ENCODE peak calls at places on chromosomes 1 and 21, in six cellular contexts. U is A549, G is HepG2, T is endothelial cell of umbilical vein, P is GM12878, Y is K562. O is an unnamed sample.

GRCh38 chr21:45108808-45109800 is 34.7 kb downstream of the ADARB1 start:
- DNase-seq in U (no peak), G (no peak), T (peak), P (no peak), Y (no peak), O (no peak)

GRCh38 chr1:28196330-28196729 is 19.8 kb upstream of the PTAFR start:
- DNase-seq in U (no peak), G (no peak), T (no peak), P (no peak), Y (peak), O (no peak)

GRCh38 chr1:61287014-61287413 is 204.7 kb downstream of the NFIA start:
- DNase-seq in U (no peak), G (peak), T (no peak), P (no peak), Y (no peak), O (no peak)

GRCh38 chr21:31554511-31555022 is 104.9 kb upstream of the SOD1 start:
- DNase-seq in U (no peak), G (no peak), T (no peak), P (peak), Y (no peak), O (no peak)

GRCh38 chr1:153697191-153697872 is 18.8 kb downstream of the NPR1 start:
- DNase-seq in U (no peak), G (peak), T (peak), P (no peak), Y (peak), O (peak)

GRCh38 chr1:8040586-8040985 is 14.5 kb upstream of the ERRFI1 start:
- DNase-seq in U (peak), G (peak), T (peak), P (no peak), Y (peak), O (no peak)

GRCh38 chr1:172948457-172948856 is 102.3 kb downstream of the TNFSF18 start:
- DNase-seq in U (no peak), G (no peak), T (peak), P (no peak), Y (no peak), O (no peak)

GRCh38 chr1:235073331-235073967 is 55.2 kb downstream of the TOMM20 start:
- DNase-seq in U (peak), G (peak), T (no peak), P (no peak), Y (no peak), O (no peak)

GRCh38 chr1:20069932-20070331 is at the start of gene PLA2G5:
- DNase-seq in U (no peak), G (no peak), T (no peak), P (no peak), Y (no peak), O (no peak)

GRCh38 chr1:10211805-10212405 is 1.5 kb downstream of the KIF1B start:
- DNase-seq in U (peak), G (peak), T (no peak), P (no peak), Y (peak), O (no peak)

GRCh38 chr1:28115267-28115666 is 26.9 kb upstream of the EYA3 start:
- DNase-seq in U (no peak), G (no peak), T (no peak), P (peak), Y (no peak), O (peak)

GRCh38 chr1:152167835-152168534 is 9.0 kb upstream of the RPTN start:
- DNase-seq in U (no peak), G (peak), T (no peak), P (no peak), Y (no peak), O (peak)

GRCh38 chr1:59494145-59494824 is 197.4 kb downstream of the FGGY start:
- DNase-seq in U (no peak), G (no peak), T (no peak), P (no peak), Y (no peak), O (peak)

GRCh38 chr1:24737368-24738117 is 7.7 kb upstream of the CLIC4 start:
- DNase-seq in U (no peak), G (no peak), T (no peak), P (no peak), Y (no peak), O (no peak)

GRCh38 chr1:211420389-211420788 is 71.6 kb downstream of the RD3 start:
- DNase-seq in U (no peak), G (no peak), T (no peak), P (no peak), Y (peak), O (peak)

GRCh38 chr21:29299046-29299905 is 554 bp downstream of the BACH1 start:
- DNase-seq in U (peak), G (peak), T (peak), P (no peak), Y (peak), O (peak)
- TF ChIP-seq MYC in U (no peak), G (peak), T (no peak), P (no peak), Y (peak), O (no peak)

GRCh38 chr1:169809370-169810095 is 14.8 kb upstream of the METTL18 start:
- DNase-seq in U (peak), G (peak), T (peak), P (no peak), Y (peak), O (peak)
- TF ChIP-seq MYC in U (no peak), G (no peak), T (no peak), P (no peak), Y (no peak), O (no peak)

DNA sequence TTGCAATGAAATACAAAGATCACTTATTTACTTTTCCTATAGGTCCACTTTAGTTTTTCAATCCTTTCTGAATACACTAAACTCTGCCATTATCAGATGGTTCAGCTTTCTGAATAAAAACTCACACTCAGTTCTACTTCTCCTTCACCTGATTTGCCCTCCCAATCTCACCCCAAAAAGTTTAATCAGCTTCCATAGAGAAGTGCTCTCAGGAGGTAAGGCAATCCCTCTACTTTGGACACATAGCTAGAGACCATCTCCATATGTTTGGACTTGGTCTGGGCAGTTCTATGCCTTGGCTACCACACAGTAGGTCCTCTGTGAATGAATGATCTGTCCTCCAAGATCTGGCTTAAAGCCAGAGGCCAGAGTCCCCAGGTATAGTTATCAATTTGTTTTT is 40.9 kb downstream of the PTPN14 start:
- DNase-seq in U (no peak), G (no peak), T (no peak), P (no peak), Y (no peak), O (no peak)
- TF ChIP-seq MYC in U (no peak), G (no peak), T (no peak), P (no peak), Y (no peak), O (no peak)

DNA sequence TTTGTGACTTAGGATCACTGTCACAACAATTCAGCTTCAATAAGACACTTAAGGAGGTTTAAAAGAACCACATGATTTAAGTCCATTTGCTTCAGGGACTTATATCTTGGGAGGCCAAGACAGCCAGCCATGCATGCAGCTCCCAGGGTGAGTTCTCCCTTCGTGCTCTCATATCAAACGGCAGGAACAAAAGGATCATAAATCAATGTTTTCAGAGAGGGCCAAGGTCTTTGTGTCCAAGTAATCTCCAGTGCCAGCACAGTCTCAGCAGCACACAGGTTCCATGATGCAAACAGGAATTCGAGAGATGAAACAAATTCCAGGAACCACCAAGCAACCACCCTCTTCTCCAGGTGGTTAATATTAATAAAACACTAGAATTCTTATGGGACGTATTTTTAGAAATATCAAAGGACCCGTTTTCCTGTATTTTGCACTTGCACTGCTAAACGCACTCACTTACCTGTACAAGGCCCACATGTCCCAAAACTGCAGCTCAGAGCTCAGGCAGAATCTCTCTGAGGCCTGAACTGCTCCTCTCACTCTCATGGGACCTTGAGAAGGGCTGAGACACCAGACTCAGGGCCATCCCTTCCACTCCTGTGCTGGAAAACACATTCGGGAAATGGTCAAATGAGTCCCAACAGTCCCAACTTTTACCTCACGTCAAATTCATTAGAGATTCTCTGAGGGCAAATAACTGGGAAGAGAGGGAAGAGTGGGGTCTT is 100.0 kb upstream of the RAB4A start:
- DNase-seq in U (no peak), G (no peak), T (no peak), P (no peak), Y (no peak), O (no peak)
- TF ChIP-seq MYC in U (no peak), G (no peak), T (no peak), P (no peak), Y (no peak), O (no peak)